ENCODE peak calls at places on chromosomes 7 and 10, in ten cellular contexts. D, E, T, J, U, R, F, K, B and W are unnamed samples.

GRCh38 chr10:77692782-77693181 is 55.2 kb upstream of the KCNMA1 start:
- DNase-seq in D (no peak), E (no peak), T (no peak), J (no peak), U (no peak), R (no peak), F (peak; percentile 34), K (no peak), B (no peak), W (no peak)

GRCh38 chr10:22005763-22006162 is 2.2 kb upstream of the DNAJC1 start:
- DNase-seq in D (no peak), E (no peak), T (no peak), J (peak; percentile 67), U (no peak), R (no peak), F (no peak), K (no peak), B (no peak), W (no peak)

GRCh38 chr10:88157981-88158465 is 294.6 kb downstream of the PTEN start:
- DNase-seq in D (no peak), E (no peak), T (peak; percentile 83), J (peak; percentile 65), U (no peak), R (no peak), F (peak; percentile 93), K (no peak), B (no peak), W (peak; percentile 13)

GRCh38 chr7:156616269-156617202 is 24.0 kb upstream of the RNF32 start:
- DNase-seq in D (peak; percentile 58), E (no peak), T (no peak), J (no peak), U (no peak), R (no peak), F (no peak), K (no peak), B (no peak), W (peak; percentile 73)

GRCh38 chr7:30750574-30751256 is 1.2 kb upstream of the INMT start:
- DNase-seq in D (peak; percentile 62), E (peak; percentile 87), T (no peak), J (no peak), U (peak; percentile 77), R (no peak), F (peak; percentile 98), K (no peak), B (no peak), W (peak; percentile 88)

GRCh38 chr7:48429117-48429516 is 257.9 kb downstream of the ABCA13 start:
- DNase-seq in D (no peak), E (no peak), T (no peak), J (no peak), U (no peak), R (no peak), F (no peak), K (no peak), B (no peak), W (no peak)

GRCh38 chr7:102842284-102842683 is 70.5 kb upstream of the LRRC17 start:
- DNase-seq in D (no peak), E (no peak), T (no peak), J (no peak), U (no peak), R (no peak), F (no peak), K (no peak), B (no peak), W (no peak)

GRCh38 chr7:70582921-70583895 is 548.7 kb upstream of the GALNT17 start:
- DNase-seq in D (no peak), E (no peak), T (no peak), J (no peak), U (no peak), R (peak; percentile 71), F (no peak), K (no peak), B (no peak), W (no peak)

GRCh38 chr7:139058963-139059362 is 23.1 kb upstream of the ZC3HAV1L start:
- DNase-seq in D (no peak), E (no peak), T (no peak), J (peak; percentile 23), U (no peak), R (no peak), F (no peak), K (no peak), B (no peak), W (no peak)